ENCODE peak calls at places on chromosomes 2 and 18, in ten cellular contexts. One of them, this sample, is unnamed.
A peak's percentile ranks its signal among the peaks of the same experiment; 100 is the strongest.

GRCh38 chr2:106658616-106659015 is 171.5 kb downstream of the CD8B2 start:
- DNase-seq in cerebellum: no peak
- DNase-seq in activated CD4-positive, alpha-beta T cell treated with anti-CD3 and anti-CD28 coated beads, Interleukin-2, amount 10 ng/mL, durations not matched to agents 7 days and 5 days: no peak
- DNase-seq in progenitor cell of endocrine pancreas: no peak
- DNase-seq in left ventricle myocardium inferior: no peak
- DNase-seq in AG10803: no peak
- DNase-seq in NCI-H1092 treated with DMSO at 0.1 percent for 48 hours: no peak
- DNase-seq in GF-D8: no peak
- DNase-seq in NCI-H1436 treated with DMSO at 0.1 percent for 48 hours: no peak
- DNase-seq in LoVo: no peak
- DNase-seq in this sample: no peak

GRCh38 chr2:102020596-102021170 is 28.9 kb downstream of the IL1R2 start:
- DNase-seq in AG10803: peak; percentile 85
- DNase-seq in activated CD4-positive, alpha-beta T cell treated with anti-CD3 and anti-CD28 coated beads, Interleukin-2, amount 10 ng/mL, durations not matched to agents 7 days and 5 days: peak; percentile 84
- DNase-seq in GF-D8: no peak
- DNase-seq in cerebellum: peak; percentile 21
- DNase-seq in progenitor cell of endocrine pancreas: peak; percentile 83
- DNase-seq in LoVo: peak; percentile 67
- DNase-seq in NCI-H1436 treated with DMSO at 0.1 percent for 48 hours: no peak
- DNase-seq in NCI-H1092 treated with DMSO at 0.1 percent for 48 hours: peak; percentile 10
- DNase-seq in left ventricle myocardium inferior: peak; percentile 89
- DNase-seq in this sample: peak; percentile 48

GRCh38 chr2:23497536-23497935 is 112.6 kb downstream of the KLHL29 start:
- DNase-seq in NCI-H1092 treated with DMSO at 0.1 percent for 48 hours: no peak
- DNase-seq in left ventricle myocardium inferior: no peak
- DNase-seq in cerebellum: no peak
- DNase-seq in LoVo: no peak
- DNase-seq in AG10803: no peak
- DNase-seq in progenitor cell of endocrine pancreas: no peak
- DNase-seq in GF-D8: no peak
- DNase-seq in NCI-H1436 treated with DMSO at 0.1 percent for 48 hours: no peak
- DNase-seq in activated CD4-positive, alpha-beta T cell treated with anti-CD3 and anti-CD28 coated beads, Interleukin-2, amount 10 ng/mL, durations not matched to agents 7 days and 5 days: no peak
- DNase-seq in this sample: no peak

GRCh38 chr2:230798769-230799399 is 65.9 kb upstream of the ITM2C start:
- DNase-seq in GF-D8: peak; percentile 32
- DNase-seq in progenitor cell of endocrine pancreas: no peak
- DNase-seq in NCI-H1092 treated with DMSO at 0.1 percent for 48 hours: peak; percentile 15
- DNase-seq in AG10803: peak; percentile 59
- DNase-seq in NCI-H1436 treated with DMSO at 0.1 percent for 48 hours: no peak
- DNase-seq in LoVo: peak; percentile 52
- DNase-seq in activated CD4-positive, alpha-beta T cell treated with anti-CD3 and anti-CD28 coated beads, Interleukin-2, amount 10 ng/mL, durations not matched to agents 7 days and 5 days: peak; percentile 80
- DNase-seq in left ventricle myocardium inferior: no peak
- DNase-seq in cerebellum: peak; percentile 33
- DNase-seq in this sample: peak; percentile 65

GRCh38 chr2:165055081-165055879 is 100.0 kb upstream of the SLC38A11 start:
- DNase-seq in activated CD4-positive, alpha-beta T cell treated with anti-CD3 and anti-CD28 coated beads, Interleukin-2, amount 10 ng/mL, durations not matched to agents 7 days and 5 days: no peak
- DNase-seq in GF-D8: no peak
- DNase-seq in progenitor cell of endocrine pancreas: no peak
- DNase-seq in NCI-H1092 treated with DMSO at 0.1 percent for 48 hours: no peak
- DNase-seq in AG10803: no peak
- DNase-seq in cerebellum: no peak
- DNase-seq in LoVo: peak; percentile 46
- DNase-seq in left ventricle myocardium inferior: no peak
- DNase-seq in NCI-H1436 treated with DMSO at 0.1 percent for 48 hours: no peak
- DNase-seq in this sample: no peak

GRCh38 chr2:232386490-232386739 is 7.9 kb downstream of the ALPP start:
- DNase-seq in cerebellum: no peak
- DNase-seq in AG10803: no peak
- DNase-seq in LoVo: no peak
- DNase-seq in NCI-H1092 treated with DMSO at 0.1 percent for 48 hours: no peak
- DNase-seq in activated CD4-positive, alpha-beta T cell treated with anti-CD3 and anti-CD28 coated beads, Interleukin-2, amount 10 ng/mL, durations not matched to agents 7 days and 5 days: no peak
- DNase-seq in GF-D8: no peak
- DNase-seq in NCI-H1436 treated with DMSO at 0.1 percent for 48 hours: no peak
- DNase-seq in left ventricle myocardium inferior: no peak
- DNase-seq in progenitor cell of endocrine pancreas: no peak
- DNase-seq in this sample: no peak

GRCh38 chr18:45166341-45167108 is 448.8 kb upstream of the SLC14A2 start:
- DNase-seq in LoVo: no peak
- DNase-seq in NCI-H1436 treated with DMSO at 0.1 percent for 48 hours: no peak
- DNase-seq in GF-D8: no peak
- DNase-seq in cerebellum: no peak
- DNase-seq in progenitor cell of endocrine pancreas: no peak
- DNase-seq in activated CD4-positive, alpha-beta T cell treated with anti-CD3 and anti-CD28 coated beads, Interleukin-2, amount 10 ng/mL, durations not matched to agents 7 days and 5 days: no peak
- DNase-seq in left ventricle myocardium inferior: no peak
- DNase-seq in NCI-H1092 treated with DMSO at 0.1 percent for 48 hours: no peak
- DNase-seq in AG10803: peak; percentile 99
- DNase-seq in this sample: no peak

GRCh38 chr2:46183426-46183825 is 113.8 kb upstream of the EPAS1 start:
- DNase-seq in activated CD4-positive, alpha-beta T cell treated with anti-CD3 and anti-CD28 coated beads, Interleukin-2, amount 10 ng/mL, durations not matched to agents 7 days and 5 days: no peak
- DNase-seq in NCI-H1092 treated with DMSO at 0.1 percent for 48 hours: no peak
- DNase-seq in left ventricle myocardium inferior: no peak
- DNase-seq in cerebellum: no peak
- DNase-seq in GF-D8: no peak
- DNase-seq in AG10803: no peak
- DNase-seq in progenitor cell of endocrine pancreas: no peak
- DNase-seq in NCI-H1436 treated with DMSO at 0.1 percent for 48 hours: no peak
- DNase-seq in LoVo: no peak
- DNase-seq in this sample: no peak

GRCh38 chr18:28063181-28063790 is 113.6 kb downstream of the CDH2 start:
- DNase-seq in LoVo: no peak
- DNase-seq in GF-D8: no peak
- DNase-seq in progenitor cell of endocrine pancreas: no peak
- DNase-seq in NCI-H1092 treated with DMSO at 0.1 percent for 48 hours: no peak
- DNase-seq in cerebellum: no peak
- DNase-seq in activated CD4-positive, alpha-beta T cell treated with anti-CD3 and anti-CD28 coated beads, Interleukin-2, amount 10 ng/mL, durations not matched to agents 7 days and 5 days: no peak
- DNase-seq in NCI-H1436 treated with DMSO at 0.1 percent for 48 hours: no peak
- DNase-seq in left ventricle myocardium inferior: no peak
- DNase-seq in AG10803: peak; percentile 72
- DNase-seq in this sample: no peak

GRCh38 chr2:151762694-151763093 is 28.4 kb upstream of the NEB start:
- DNase-seq in NCI-H1436 treated with DMSO at 0.1 percent for 48 hours: no peak
- DNase-seq in left ventricle myocardium inferior: no peak
- DNase-seq in GF-D8: no peak
- DNase-seq in cerebellum: peak; percentile 82
- DNase-seq in LoVo: no peak
- DNase-seq in AG10803: peak; percentile 80
- DNase-seq in NCI-H1092 treated with DMSO at 0.1 percent for 48 hours: no peak
- DNase-seq in progenitor cell of endocrine pancreas: no peak
- DNase-seq in activated CD4-positive, alpha-beta T cell treated with anti-CD3 and anti-CD28 coated beads, Interleukin-2, amount 10 ng/mL, durations not matched to agents 7 days and 5 days: no peak
- DNase-seq in this sample: peak; percentile 97

GRCh38 chr2:216188956-216189355 is 79.8 kb downstream of the XRCC5 start:
- DNase-seq in LoVo: no peak
- DNase-seq in AG10803: peak; percentile 70
- DNase-seq in cerebellum: no peak
- DNase-seq in activated CD4-positive, alpha-beta T cell treated with anti-CD3 and anti-CD28 coated beads, Interleukin-2, amount 10 ng/mL, durations not matched to agents 7 days and 5 days: no peak
- DNase-seq in GF-D8: no peak
- DNase-seq in progenitor cell of endocrine pancreas: no peak
- DNase-seq in NCI-H1436 treated with DMSO at 0.1 percent for 48 hours: no peak
- DNase-seq in left ventricle myocardium inferior: no peak
- DNase-seq in NCI-H1092 treated with DMSO at 0.1 percent for 48 hours: no peak
- DNase-seq in this sample: no peak

GRCh38 chr2:240131941-240132650 is 4.0 kb downstream of the COPS9 start:
- DNase-seq in NCI-H1092 treated with DMSO at 0.1 percent for 48 hours: no peak
- DNase-seq in cerebellum: no peak
- DNase-seq in LoVo: no peak
- DNase-seq in left ventricle myocardium inferior: no peak
- DNase-seq in progenitor cell of endocrine pancreas: no peak
- DNase-seq in GF-D8: no peak
- DNase-seq in activated CD4-positive, alpha-beta T cell treated with anti-CD3 and anti-CD28 coated beads, Interleukin-2, amount 10 ng/mL, durations not matched to agents 7 days and 5 days: no peak
- DNase-seq in AG10803: no peak
- DNase-seq in NCI-H1436 treated with DMSO at 0.1 percent for 48 hours: no peak
- DNase-seq in this sample: no peak

GRCh38 chr18:73793386-73793785 is 354.2 kb downstream of the FBXO15 start:
- DNase-seq in GF-D8: no peak
- DNase-seq in left ventricle myocardium inferior: no peak
- DNase-seq in cerebellum: no peak
- DNase-seq in NCI-H1092 treated with DMSO at 0.1 percent for 48 hours: no peak
- DNase-seq in progenitor cell of endocrine pancreas: no peak
- DNase-seq in NCI-H1436 treated with DMSO at 0.1 percent for 48 hours: no peak
- DNase-seq in activated CD4-positive, alpha-beta T cell treated with anti-CD3 and anti-CD28 coated beads, Interleukin-2, amount 10 ng/mL, durations not matched to agents 7 days and 5 days: no peak
- DNase-seq in AG10803: no peak
- DNase-seq in LoVo: no peak
- DNase-seq in this sample: no peak

GRCh38 chr2:192194866-192195547 is at the start of gene TMEFF2:
- DNase-seq in activated CD4-positive, alpha-beta T cell treated with anti-CD3 and anti-CD28 coated beads, Interleukin-2, amount 10 ng/mL, durations not matched to agents 7 days and 5 days: peak; percentile 36
- DNase-seq in NCI-H1436 treated with DMSO at 0.1 percent for 48 hours: peak; percentile 42
- DNase-seq in LoVo: no peak
- DNase-seq in GF-D8: no peak
- DNase-seq in cerebellum: peak; percentile 99
- DNase-seq in NCI-H1092 treated with DMSO at 0.1 percent for 48 hours: peak; percentile 89
- DNase-seq in AG10803: peak; percentile 41
- DNase-seq in progenitor cell of endocrine pancreas: peak; percentile 62
- DNase-seq in left ventricle myocardium inferior: peak; percentile 57
- DNase-seq in this sample: peak; percentile 98

GRCh38 chr2:96144481-96145027 is 686 bp downstream of the DUSP2 start:
- DNase-seq in GF-D8: no peak
- DNase-seq in activated CD4-positive, alpha-beta T cell treated with anti-CD3 and anti-CD28 coated beads, Interleukin-2, amount 10 ng/mL, durations not matched to agents 7 days and 5 days: peak; percentile 38
- DNase-seq in AG10803: no peak
- DNase-seq in NCI-H1436 treated with DMSO at 0.1 percent for 48 hours: no peak
- DNase-seq in cerebellum: no peak
- DNase-seq in LoVo: peak; percentile 2
- DNase-seq in left ventricle myocardium inferior: no peak
- DNase-seq in NCI-H1092 treated with DMSO at 0.1 percent for 48 hours: no peak
- DNase-seq in progenitor cell of endocrine pancreas: no peak
- DNase-seq in this sample: no peak

GRCh38 chr2:204842731-204843490 is 297.6 kb downstream of the PARD3B start:
- DNase-seq in GF-D8: no peak
- DNase-seq in NCI-H1092 treated with DMSO at 0.1 percent for 48 hours: no peak
- DNase-seq in left ventricle myocardium inferior: no peak
- DNase-seq in progenitor cell of endocrine pancreas: no peak
- DNase-seq in LoVo: peak; percentile 7
- DNase-seq in cerebellum: no peak
- DNase-seq in NCI-H1436 treated with DMSO at 0.1 percent for 48 hours: no peak
- DNase-seq in activated CD4-positive, alpha-beta T cell treated with anti-CD3 and anti-CD28 coated beads, Interleukin-2, amount 10 ng/mL, durations not matched to agents 7 days and 5 days: no peak
- DNase-seq in AG10803: peak; percentile 97
- DNase-seq in this sample: peak; percentile 10

GRCh38 chr2:199019898-199020507 is 437.7 kb downstream of the SATB2 start:
- DNase-seq in left ventricle myocardium inferior: no peak
- DNase-seq in GF-D8: no peak
- DNase-seq in progenitor cell of endocrine pancreas: no peak
- DNase-seq in NCI-H1092 treated with DMSO at 0.1 percent for 48 hours: peak; percentile 58
- DNase-seq in activated CD4-positive, alpha-beta T cell treated with anti-CD3 and anti-CD28 coated beads, Interleukin-2, amount 10 ng/mL, durations not matched to agents 7 days and 5 days: no peak
- DNase-seq in LoVo: peak; percentile 31
- DNase-seq in AG10803: peak; percentile 65
- DNase-seq in cerebellum: no peak
- DNase-seq in NCI-H1436 treated with DMSO at 0.1 percent for 48 hours: no peak
- DNase-seq in this sample: no peak

GRCh38 chr2:54634564-54635511 is 88.6 kb upstream of the EML6 start:
- DNase-seq in LoVo: no peak
- DNase-seq in NCI-H1092 treated with DMSO at 0.1 percent for 48 hours: no peak
- DNase-seq in GF-D8: no peak
- DNase-seq in progenitor cell of endocrine pancreas: no peak
- DNase-seq in cerebellum: no peak
- DNase-seq in AG10803: peak; percentile 62
- DNase-seq in left ventricle myocardium inferior: peak; percentile 66
- DNase-seq in NCI-H1436 treated with DMSO at 0.1 percent for 48 hours: no peak
- DNase-seq in activated CD4-positive, alpha-beta T cell treated with anti-CD3 and anti-CD28 coated beads, Interleukin-2, amount 10 ng/mL, durations not matched to agents 7 days and 5 days: peak; percentile 21
- DNase-seq in this sample: no peak

GRCh38 chr2:129324349-129324748 is 655.1 kb upstream of the RAB6C start:
- DNase-seq in progenitor cell of endocrine pancreas: no peak
- DNase-seq in AG10803: no peak
- DNase-seq in GF-D8: no peak
- DNase-seq in LoVo: no peak
- DNase-seq in NCI-H1436 treated with DMSO at 0.1 percent for 48 hours: no peak
- DNase-seq in NCI-H1092 treated with DMSO at 0.1 percent for 48 hours: no peak
- DNase-seq in left ventricle myocardium inferior: no peak
- DNase-seq in cerebellum: no peak
- DNase-seq in activated CD4-positive, alpha-beta T cell treated with anti-CD3 and anti-CD28 coated beads, Interleukin-2, amount 10 ng/mL, durations not matched to agents 7 days and 5 days: no peak
- DNase-seq in this sample: no peak

GRCh38 chr2:143128681-143129580 is at the start of gene ARHGAP15:
- DNase-seq in GF-D8: peak; percentile 92
- DNase-seq in progenitor cell of endocrine pancreas: no peak
- DNase-seq in activated CD4-positive, alpha-beta T cell treated with anti-CD3 and anti-CD28 coated beads, Interleukin-2, amount 10 ng/mL, durations not matched to agents 7 days and 5 days: peak; percentile 84
- DNase-seq in LoVo: no peak
- DNase-seq in NCI-H1436 treated with DMSO at 0.1 percent for 48 hours: no peak
- DNase-seq in NCI-H1092 treated with DMSO at 0.1 percent for 48 hours: no peak
- DNase-seq in left ventricle myocardium inferior: no peak
- DNase-seq in AG10803: no peak
- DNase-seq in cerebellum: no peak
- DNase-seq in this sample: no peak

GRCh38 chr2:156935611-156936010 is 321.9 kb upstream of the GALNT5 start:
- DNase-seq in AG10803: no peak
- DNase-seq in progenitor cell of endocrine pancreas: no peak
- DNase-seq in LoVo: no peak
- DNase-seq in activated CD4-positive, alpha-beta T cell treated with anti-CD3 and anti-CD28 coated beads, Interleukin-2, amount 10 ng/mL, durations not matched to agents 7 days and 5 days: no peak
- DNase-seq in left ventricle myocardium inferior: no peak
- DNase-seq in cerebellum: no peak
- DNase-seq in NCI-H1092 treated with DMSO at 0.1 percent for 48 hours: peak; percentile 40
- DNase-seq in GF-D8: no peak
- DNase-seq in NCI-H1436 treated with DMSO at 0.1 percent for 48 hours: peak; percentile 8
- DNase-seq in this sample: no peak

GRCh38 chr2:61924895-61925663 is 19.6 kb downstream of the COMMD1 start:
- DNase-seq in left ventricle myocardium inferior: no peak
- DNase-seq in cerebellum: no peak
- DNase-seq in progenitor cell of endocrine pancreas: no peak
- DNase-seq in GF-D8: no peak
- DNase-seq in NCI-H1092 treated with DMSO at 0.1 percent for 48 hours: no peak
- DNase-seq in LoVo: no peak
- DNase-seq in activated CD4-positive, alpha-beta T cell treated with anti-CD3 and anti-CD28 coated beads, Interleukin-2, amount 10 ng/mL, durations not matched to agents 7 days and 5 days: no peak
- DNase-seq in NCI-H1436 treated with DMSO at 0.1 percent for 48 hours: no peak
- DNase-seq in AG10803: no peak
- DNase-seq in this sample: no peak

GRCh38 chr2:162072976-162073775 is 839 bp downstream of the DPP4 start:
- DNase-seq in left ventricle myocardium inferior: peak; percentile 20
- DNase-seq in GF-D8: no peak
- DNase-seq in activated CD4-positive, alpha-beta T cell treated with anti-CD3 and anti-CD28 coated beads, Interleukin-2, amount 10 ng/mL, durations not matched to agents 7 days and 5 days: peak; percentile 40
- DNase-seq in NCI-H1436 treated with DMSO at 0.1 percent for 48 hours: no peak
- DNase-seq in progenitor cell of endocrine pancreas: no peak
- DNase-seq in AG10803: peak; percentile 18
- DNase-seq in cerebellum: no peak
- DNase-seq in NCI-H1092 treated with DMSO at 0.1 percent for 48 hours: no peak
- DNase-seq in LoVo: no peak
- DNase-seq in this sample: no peak

GRCh38 chr18:54945726-54946125 is 13.5 kb downstream of the CCDC68 start:
- DNase-seq in progenitor cell of endocrine pancreas: no peak
- DNase-seq in AG10803: no peak
- DNase-seq in GF-D8: no peak
- DNase-seq in NCI-H1436 treated with DMSO at 0.1 percent for 48 hours: no peak
- DNase-seq in activated CD4-positive, alpha-beta T cell treated with anti-CD3 and anti-CD28 coated beads, Interleukin-2, amount 10 ng/mL, durations not matched to agents 7 days and 5 days: no peak
- DNase-seq in left ventricle myocardium inferior: no peak
- DNase-seq in cerebellum: no peak
- DNase-seq in NCI-H1092 treated with DMSO at 0.1 percent for 48 hours: no peak
- DNase-seq in LoVo: no peak
- DNase-seq in this sample: no peak

GRCh38 chr18:58209326-58209725 is 165.3 kb downstream of the NEDD4L start:
- DNase-seq in GF-D8: no peak
- DNase-seq in cerebellum: no peak
- DNase-seq in LoVo: no peak
- DNase-seq in activated CD4-positive, alpha-beta T cell treated with anti-CD3 and anti-CD28 coated beads, Interleukin-2, amount 10 ng/mL, durations not matched to agents 7 days and 5 days: no peak
- DNase-seq in left ventricle myocardium inferior: no peak
- DNase-seq in progenitor cell of endocrine pancreas: no peak
- DNase-seq in NCI-H1436 treated with DMSO at 0.1 percent for 48 hours: no peak
- DNase-seq in NCI-H1092 treated with DMSO at 0.1 percent for 48 hours: no peak
- DNase-seq in AG10803: peak; percentile 42
- DNase-seq in this sample: no peak

GRCh38 chr2:239203443-239204142 is 197.2 kb downstream of the HDAC4 start:
- DNase-seq in GF-D8: no peak
- DNase-seq in NCI-H1436 treated with DMSO at 0.1 percent for 48 hours: no peak
- DNase-seq in progenitor cell of endocrine pancreas: no peak
- DNase-seq in left ventricle myocardium inferior: no peak
- DNase-seq in NCI-H1092 treated with DMSO at 0.1 percent for 48 hours: no peak
- DNase-seq in AG10803: no peak
- DNase-seq in activated CD4-positive, alpha-beta T cell treated with anti-CD3 and anti-CD28 coated beads, Interleukin-2, amount 10 ng/mL, durations not matched to agents 7 days and 5 days: no peak
- DNase-seq in LoVo: no peak
- DNase-seq in cerebellum: no peak
- DNase-seq in this sample: no peak

GRCh38 chr2:60519259-60519863 is 34.1 kb downstream of the BCL11A start:
- DNase-seq in NCI-H1436 treated with DMSO at 0.1 percent for 48 hours: no peak
- DNase-seq in activated CD4-positive, alpha-beta T cell treated with anti-CD3 and anti-CD28 coated beads, Interleukin-2, amount 10 ng/mL, durations not matched to agents 7 days and 5 days: no peak
- DNase-seq in cerebellum: no peak
- DNase-seq in GF-D8: no peak
- DNase-seq in NCI-H1092 treated with DMSO at 0.1 percent for 48 hours: no peak
- DNase-seq in progenitor cell of endocrine pancreas: no peak
- DNase-seq in LoVo: no peak
- DNase-seq in left ventricle myocardium inferior: no peak
- DNase-seq in AG10803: peak; percentile 77
- DNase-seq in this sample: no peak

GRCh38 chr2:55026202-55026601 is 24.0 kb downstream of the RTN4 start:
- DNase-seq in activated CD4-positive, alpha-beta T cell treated with anti-CD3 and anti-CD28 coated beads, Interleukin-2, amount 10 ng/mL, durations not matched to agents 7 days and 5 days: no peak
- DNase-seq in LoVo: no peak
- DNase-seq in progenitor cell of endocrine pancreas: no peak
- DNase-seq in cerebellum: no peak
- DNase-seq in left ventricle myocardium inferior: no peak
- DNase-seq in AG10803: peak; percentile 77
- DNase-seq in NCI-H1092 treated with DMSO at 0.1 percent for 48 hours: no peak
- DNase-seq in NCI-H1436 treated with DMSO at 0.1 percent for 48 hours: no peak
- DNase-seq in GF-D8: peak; percentile 30
- DNase-seq in this sample: peak; percentile 26